ENCODE peak calls at places on chromosomes 3 and 15, in seven cellular contexts. B, D, E, F, R, C and N are unnamed samples.

GRCh38 chr3:46261926-46262594 is 19.8 kb downstream of the CCR3 start:
- DNase-seq in R (no peak), F (no peak), E (no peak), C (no peak), B (no peak), D (no peak), N (no peak)

GRCh38 chr3:64074091-64074490 is 50.8 kb upstream of the PSMD6 start:
- DNase-seq in D (no peak), E (no peak), R (peak), B (no peak), F (no peak), C (peak), N (no peak)

GRCh38 chr3:27960133-27960532 is 238.0 kb upstream of the EOMES start:
- DNase-seq in E (no peak), F (no peak), R (peak), C (peak), B (peak), D (no peak), N (no peak)

GRCh38 chr15:83844742-83845141 is 190.8 kb downstream of the ADAMTSL3 start:
- DNase-seq in R (peak), B (no peak), F (no peak), D (no peak), E (no peak), C (no peak), N (no peak)

GRCh38 chr3:108175352-108175751 is 46.9 kb downstream of the IFT57 start:
- DNase-seq in F (no peak), R (no peak), E (no peak), B (peak), D (no peak), C (no peak), N (no peak)

GRCh38 chr3:196632033-196632751 is 7.3 kb upstream of the NRROS start:
- DNase-seq in C (peak), R (peak), F (peak), E (peak), D (peak), B (peak), N (no peak)

GRCh38 chr15:85282504-85283115 is 97.8 kb upstream of the AKAP13 start:
- DNase-seq in C (peak), R (peak), D (no peak), E (no peak), B (peak), F (no peak), N (no peak)

GRCh38 chr3:122067588-122068240 is 12.6 kb downstream of the CD86 start:
- DNase-seq in E (no peak), B (no peak), D (no peak), F (no peak), R (no peak), C (no peak), N (no peak)

GRCh38 chr15:81197255-81197630 is 564 bp downstream of the IL16 start:
- DNase-seq in D (no peak), R (no peak), B (no peak), E (no peak), C (no peak), F (no peak), N (no peak)

GRCh38 chr3:171892457-171892856 is 49.3 kb downstream of the TMEM212 start:
- DNase-seq in R (no peak), E (no peak), D (no peak), C (no peak), B (no peak), F (no peak), N (no peak)

GRCh38 chr3:14534379-14535191 is 5.6 kb downstream of the GRIP2 start:
- DNase-seq in D (no peak), F (no peak), C (no peak), R (no peak), E (no peak), B (no peak), N (no peak)

GRCh38 chr3:133479895-133480669 is 80.2 kb downstream of the BFSP2 start:
- DNase-seq in C (no peak), D (no peak), E (no peak), F (no peak), B (peak), R (no peak), N (no peak)

GRCh38 chr3:164451083-164451910 is 627.0 kb downstream of the SI start:
- DNase-seq in D (no peak), F (no peak), R (peak), C (peak), B (no peak), E (peak), N (no peak)

GRCh38 chr3:163644172-163644571 is 1434.1 kb downstream of the SI start:
- DNase-seq in R (no peak), F (no peak), D (no peak), B (peak), C (no peak), E (no peak), N (no peak)

GRCh38 chr3:18591120-18591519 is 166.0 kb upstream of the SATB1 start:
- DNase-seq in B (no peak), C (no peak), E (no peak), F (no peak), R (no peak), D (no peak), N (no peak)

GRCh38 chr15:20349774-20350498 is 191.7 kb downstream of the GOLGA6L6 start:
- DNase-seq in E (peak), C (no peak), D (no peak), B (no peak), R (no peak), F (no peak), N (peak)

GRCh38 chr3:51539291-51539891 is 872 bp downstream of the RAD54L2 start:
- DNase-seq in E (no peak), D (peak), B (peak), C (peak), F (no peak), R (peak), N (peak)

GRCh38 chr15:53808058-53808703 is 48.7 kb upstream of the WDR72 start:
- DNase-seq in B (peak), D (no peak), E (no peak), F (no peak), C (peak), R (peak), N (no peak)

GRCh38 chr3:99031778-99032177 is 130.3 kb upstream of the DCBLD2 start:
- DNase-seq in R (no peak), C (no peak), E (no peak), D (no peak), B (no peak), F (no peak), N (no peak)

GRCh38 chr3:194107126-194107525 is 28.8 kb upstream of the HES1 start:
- DNase-seq in B (no peak), D (no peak), C (no peak), E (no peak), R (no peak), F (no peak), N (no peak)

GRCh38 chr15:83559310-83559966 is 94.5 kb upstream of the ADAMTSL3 start:
- DNase-seq in C (peak), R (peak), F (peak), E (no peak), B (peak), D (peak), N (no peak)

GRCh38 chr15:90817117-90818057 is 51.0 kb upstream of the FURIN start:
- DNase-seq in C (no peak), F (no peak), E (no peak), B (no peak), D (no peak), R (no peak), N (no peak)

GRCh38 chr3:123283657-123284398 is 82.1 kb downstream of the SEC22A start:
- DNase-seq in D (no peak), B (no peak), R (no peak), C (no peak), E (no peak), F (no peak), N (no peak)

GRCh38 chr3:56314842-56315241 is 153.4 kb downstream of the ERC2 start:
- DNase-seq in F (no peak), B (no peak), E (no peak), D (no peak), R (peak), C (peak), N (no peak)

GRCh38 chr3:137409584-137409983 is 354.5 kb upstream of the SOX14 start:
- DNase-seq in D (no peak), B (no peak), F (no peak), R (no peak), C (no peak), E (no peak), N (no peak)

GRCh38 chr15:62125763-62126162 is 39.3 kb downstream of the C2CD4B start:
- DNase-seq in D (peak), R (peak), E (no peak), C (peak), F (no peak), B (peak), N (no peak)
- TF ChIP-seq CTCF in D (peak), R (peak), E (peak), C (peak), F (no peak), B (peak), N (no peak)

GRCh38 chr3:125165189-125165947 is 47.2 kb downstream of the SLC12A8 start:
- DNase-seq in R (peak), D (no peak), C (peak), E (no peak), F (no peak), B (peak), N (no peak)
- TF ChIP-seq CTCF in R (peak), D (peak), C (peak), E (peak), F (no peak), B (peak), N (no peak)

DNA sequence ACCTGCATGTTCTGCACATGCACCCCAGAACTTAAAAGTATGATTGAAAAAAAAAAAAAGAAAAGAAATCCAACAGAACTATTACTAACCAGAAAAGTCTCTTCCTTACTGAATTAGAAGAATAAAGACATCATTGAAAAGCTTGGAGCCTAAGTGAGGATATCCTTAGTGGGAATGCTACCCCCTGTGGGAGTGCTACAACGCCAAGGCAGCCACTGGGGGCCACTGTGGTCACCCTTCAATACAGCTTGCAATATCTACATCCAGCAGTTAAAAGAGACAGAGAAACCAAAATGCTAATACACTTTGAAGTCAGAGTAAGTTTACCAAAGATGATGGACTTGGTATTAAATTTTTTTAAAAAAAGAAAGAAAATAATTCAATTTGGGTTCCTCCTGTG is 292.0 kb downstream of the PLCL2 start:
- DNase-seq in C (no peak), R (no peak), F (no peak), D (no peak), E (no peak), B (no peak), N (no peak)
- TF ChIP-seq CTCF in C (no peak), R (no peak), F (no peak), D (no peak), E (no peak), B (no peak), N (no peak)

GRCh38 chr15:58980351-58980939 is 7.0 kb upstream of the RNF111 start:
- DNase-seq in D (no peak), E (no peak), B (peak), C (peak), R (peak), F (no peak), N (no peak)
- TF ChIP-seq CTCF in D (peak), E (peak), B (peak), C (peak), R (peak), F (peak), N (no peak)

GRCh38 chr3:149658444-149659172 is 783 bp upstream of the WWTR1 start:
- DNase-seq in E (peak), C (peak), F (no peak), D (peak), R (peak), B (peak), N (no peak)
- TF ChIP-seq CTCF in E (peak), C (peak), F (no peak), D (no peak), R (peak), B (peak), N (no peak)

DNA sequence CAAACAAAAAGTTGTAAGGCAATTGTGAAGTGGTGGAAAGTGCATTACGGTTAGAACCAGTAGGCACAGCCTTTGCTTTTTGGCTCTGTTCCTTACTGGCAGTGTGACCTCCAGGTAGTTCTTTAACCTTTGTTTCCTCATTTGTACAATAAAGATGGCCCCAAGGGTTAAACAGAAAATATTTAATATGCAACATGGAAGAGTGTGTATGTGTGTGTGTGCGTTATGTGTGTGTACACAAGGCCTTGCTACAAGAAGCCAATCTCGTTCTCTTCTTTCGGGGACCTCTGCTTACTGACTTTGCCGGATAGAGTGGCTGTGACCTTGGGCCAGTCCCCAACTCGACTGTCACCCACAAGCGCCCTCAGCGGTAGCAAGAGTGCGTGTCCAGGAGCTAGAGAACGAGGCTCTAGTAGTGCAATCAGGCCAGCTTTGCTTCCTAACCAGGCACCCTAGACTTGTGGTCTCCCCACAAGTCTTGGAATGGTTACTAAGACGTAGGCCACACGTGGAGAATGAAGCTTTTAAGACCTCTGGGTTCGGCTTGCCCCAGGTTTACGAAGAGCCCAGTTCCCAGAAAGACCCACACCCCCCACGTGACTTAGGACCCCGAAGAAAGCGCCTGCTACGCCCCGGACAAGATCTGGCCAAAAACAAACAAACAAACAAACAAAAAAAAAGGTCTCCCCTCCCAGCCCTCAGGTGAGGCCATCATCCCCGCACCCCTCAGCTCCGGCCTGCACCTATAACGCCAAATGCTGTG is 593 bp downstream of the CIAO2A start:
- DNase-seq in E (no peak), C (peak), F (no peak), D (peak), R (peak), B (peak), N (no peak)
- TF ChIP-seq CTCF in E (no peak), C (peak), F (no peak), D (no peak), R (peak), B (peak), N (no peak)

DNA sequence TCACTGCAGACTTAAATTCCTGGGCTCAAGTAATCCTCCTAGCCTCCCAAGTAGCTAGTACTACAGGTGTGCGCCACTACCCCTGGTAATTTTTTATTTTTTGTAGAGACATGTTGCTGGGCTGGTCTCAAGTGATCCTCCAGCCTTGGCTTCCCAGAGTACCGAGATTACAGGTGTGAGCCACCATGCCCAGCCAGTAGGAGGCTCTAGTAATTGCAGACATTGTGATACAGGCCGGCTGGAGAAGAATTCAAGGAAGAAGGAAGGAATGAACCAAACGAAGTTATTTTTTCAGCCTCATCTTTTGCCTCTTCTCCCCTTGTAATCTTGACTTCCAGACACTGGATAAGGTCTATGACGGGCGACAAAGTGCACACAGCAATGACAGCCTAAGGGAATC is 3.2 kb upstream of the PPP4R2 start:
- DNase-seq in F (no peak), C (no peak), R (no peak), D (no peak), B (peak), E (no peak), N (no peak)
- TF ChIP-seq CTCF in F (no peak), C (no peak), R (no peak), D (no peak), B (peak), E (no peak), N (no peak)